ENCODE peak calls at places on chromosomes 2 and 18, in four cellular contexts. X is chondrocyte, A is posterior vena cava, U is astrocyte of the spinal cord. Y is an unnamed sample.

GRCh38 chr2:12318427-12319057 is 398.2 kb upstream of the TRIB2 start:
- DNase-seq in X (no peak), A (no peak), U (peak), Y (no peak)

GRCh38 chr2:95040470-95040869 is 15.0 kb downstream of the MAL start:
- DNase-seq in X (no peak), A (no peak), U (no peak), Y (no peak)

GRCh38 chr2:94990956-94991355 is 34.6 kb upstream of the MAL start:
- DNase-seq in X (no peak), A (no peak), U (no peak), Y (no peak)

GRCh38 chr18:11859903-11860407 is 8.7 kb downstream of the CHMP1B start:
- DNase-seq in X (no peak), A (no peak), U (peak), Y (peak)

GRCh38 chr2:82837588-82838304 is 1621.3 kb downstream of the SUCLG1 start:
- DNase-seq in X (no peak), A (no peak), U (peak), Y (no peak)

GRCh38 chr2:45380131-45380836 is 230.8 kb downstream of the SRBD1 start:
- DNase-seq in X (no peak), A (no peak), U (peak), Y (no peak)

GRCh38 chr2:75432761-75433361 is 127.9 kb downstream of the EVA1A start:
- DNase-seq in X (no peak), A (no peak), U (peak), Y (peak)

GRCh38 chr2:65729246-65729645 is 296.8 kb upstream of the SPRED2 start:
- DNase-seq in X (no peak), A (no peak), U (no peak), Y (no peak)

GRCh38 chr2:29519996-29520395 is 401.4 kb downstream of the ALK start:
- DNase-seq in X (no peak), A (no peak), U (peak), Y (no peak)

GRCh38 chr2:68328901-68329300 is 9.2 kb upstream of the CNRIP1 start:
- DNase-seq in X (no peak), A (no peak), U (no peak), Y (no peak)

GRCh38 chr18:70284976-70285610 is 3.8 kb upstream of the SOCS6 start:
- DNase-seq in X (no peak), A (no peak), U (no peak), Y (no peak)